ENCODE peak calls at places on chromosomes 16 and 17, in five cellular contexts. Y is fibroblast of lung, W is IMR-90, C is upper lobe of right lung, Q is A549. X is an unnamed sample. For H3K4me1, the result is how much of the 10 kb centered on the place peaks cover.

GRCh38 chr17:6239237-6239798 is 169.1 kb downstream of the WSCD1 start:
- DNase-seq in W (no peak), C (no peak), Y (no peak), Q (no peak), X (no peak)

GRCh38 chr16:21277927-21278706 is at the start of gene CRYM:
- DNase-seq in W (no peak), C (peak), Q (peak), Y (no peak), X (peak)

GRCh38 chr17:17061516-17061915 is 19.3 kb downstream of the MPRIP start:
- DNase-seq in Y (no peak), W (no peak), Q (no peak), C (peak), X (no peak)

GRCh38 chr16:10655415-10655977 is 39.2 kb downstream of the TEKT5 start:
- DNase-seq in Q (no peak), C (no peak), Y (no peak), W (no peak), X (no peak)

GRCh38 chr17:42409467-42410351 is 13.3 kb downstream of the CAVIN1 start:
- DNase-seq in W (peak), Y (peak), Q (peak), C (peak), X (no peak)

GRCh38 chr16:15857779-15858560 is 1.1 kb upstream of the MYH11 start:
- DNase-seq in Y (peak), C (peak), W (peak), Q (peak), X (peak)

GRCh38 chr17:31693433-31694210 is 165.4 kb downstream of the COPRS start:
- DNase-seq in C (no peak), W (no peak), Q (no peak), Y (no peak), X (no peak)

GRCh38 chr17:79865351-79866210 is 26.3 kb upstream of the CBX4 start:
- DNase-seq in W (no peak), C (no peak), Y (no peak), Q (no peak), X (no peak)

GRCh38 chr16:84141143-84141670 is 3.8 kb downstream of the HSDL1 start:
- DNase-seq in C (no peak), W (no peak), Q (peak), Y (no peak), X (peak)

GRCh38 chr16:65751622-65752598 is 614.6 kb upstream of the CDH5 start:
- DNase-seq in Y (no peak), W (no peak), C (no peak), Q (no peak), X (peak)

GRCh38 chr16:23874613-23875294 is 39.0 kb downstream of the PRKCB start:
- DNase-seq in Q (no peak), Y (peak), W (no peak), C (no peak), X (no peak)

GRCh38 chr17:37066322-37066905 is 117.7 kb downstream of the AATF start:
- DNase-seq in C (no peak), Y (no peak), W (no peak), Q (no peak), X (no peak)

GRCh38 chr16:50591800-50592771 is 43.9 kb downstream of the NKD1 start:
- DNase-seq in C (no peak), Q (no peak), Y (no peak), W (no peak), X (no peak)

GRCh38 chr17:29619251-29619650 is 3.5 kb downstream of the CORO6 start:
- DNase-seq in C (peak), Q (no peak), Y (peak), W (peak), X (no peak)

GRCh38 chr17:79171152-79171551 is 96.5 kb downstream of the ENGASE start:
- DNase-seq in Q (no peak), W (no peak), Y (no peak), C (no peak), X (no peak)

GRCh38 chr16:67104061-67104460 is 5.7 kb upstream of the PHAF1 start:
- DNase-seq in W (peak), Y (peak), Q (no peak), C (no peak), X (peak)

GRCh38 chr16:66977341-66978113 is 10.9 kb upstream of the CES4A start:
- DNase-seq in Y (peak), C (peak), Q (peak), W (peak), X (peak)

GRCh38 chr16:67149276-67150057 is 1.3 kb downstream of the B3GNT9 start:
- DNase-seq in C (no peak), Q (no peak), W (no peak), Y (peak), X (peak)

GRCh38 chr16:68936729-68937631 is 93.6 kb downstream of the TANGO6 start:
- DNase-seq in Q (no peak), W (peak), Y (peak), C (no peak), X (no peak)

GRCh38 chr16:23784811-23785447 is 30.1 kb downstream of the CHP2 start:
- DNase-seq in Y (peak), Q (no peak), C (no peak), W (peak), X (no peak)

GRCh38 chr16:49422896-49423295 is 49.3 kb downstream of the C16orf78 start:
- DNase-seq in W (no peak), Y (no peak), C (no peak), Q (no peak), X (no peak)

GRCh38 chr16:84052071-84052622 is 9.6 kb upstream of the SLC38A8 start:
- DNase-seq in W (no peak), Y (no peak), Q (no peak), C (peak), X (no peak)

DNA sequence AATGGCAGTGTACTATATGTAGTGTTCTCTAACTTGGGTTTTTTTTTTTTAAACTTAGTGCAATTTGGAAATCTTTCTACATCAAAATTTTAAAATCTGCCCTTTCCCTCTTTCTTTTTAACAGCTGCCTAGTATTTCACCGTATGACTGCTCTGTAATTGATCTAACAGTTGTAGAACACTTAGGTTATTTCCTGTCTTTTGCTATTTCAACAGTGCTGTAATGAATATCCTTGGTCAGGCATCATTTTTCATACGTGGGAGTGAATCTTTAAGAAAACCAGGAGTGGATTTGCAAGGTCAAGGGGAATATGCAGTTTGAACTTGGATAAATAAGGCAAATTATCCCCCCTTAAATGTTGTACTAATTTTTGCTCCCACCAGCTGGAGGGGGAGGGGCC is 3.8 kb downstream of the NLRC5 start:
- DNase-seq in Q (no peak), Y (peak), W (peak), C (no peak), X (no peak)
- H3K4me1 ChIP-seq in Q (under half), Y (under half), W (under half), C (under half), X (under half)

DNA sequence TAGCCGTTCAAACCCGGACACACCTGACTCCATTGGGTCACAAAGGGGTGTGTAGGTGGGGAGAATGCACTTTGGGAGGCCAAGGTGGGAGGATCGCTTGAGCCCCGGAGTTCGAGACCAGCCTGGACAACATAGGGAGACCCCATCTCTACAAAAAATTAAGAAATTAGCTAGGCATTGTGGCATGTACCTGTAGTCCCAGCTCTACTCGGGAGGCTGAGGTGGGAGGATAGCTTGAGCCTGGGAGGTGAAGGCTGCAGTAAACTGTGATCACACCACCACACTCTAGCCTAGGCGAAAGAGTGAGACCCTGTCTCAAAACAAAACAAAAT is 942 bp upstream of the PHOSPHO1 start:
- DNase-seq in Q (no peak), W (no peak), Y (no peak), C (no peak), X (no peak)
- H3K4me3 ChIP-seq in Q (no peak), W (no peak), Y (no peak), C (no peak), X (no peak)

DNA sequence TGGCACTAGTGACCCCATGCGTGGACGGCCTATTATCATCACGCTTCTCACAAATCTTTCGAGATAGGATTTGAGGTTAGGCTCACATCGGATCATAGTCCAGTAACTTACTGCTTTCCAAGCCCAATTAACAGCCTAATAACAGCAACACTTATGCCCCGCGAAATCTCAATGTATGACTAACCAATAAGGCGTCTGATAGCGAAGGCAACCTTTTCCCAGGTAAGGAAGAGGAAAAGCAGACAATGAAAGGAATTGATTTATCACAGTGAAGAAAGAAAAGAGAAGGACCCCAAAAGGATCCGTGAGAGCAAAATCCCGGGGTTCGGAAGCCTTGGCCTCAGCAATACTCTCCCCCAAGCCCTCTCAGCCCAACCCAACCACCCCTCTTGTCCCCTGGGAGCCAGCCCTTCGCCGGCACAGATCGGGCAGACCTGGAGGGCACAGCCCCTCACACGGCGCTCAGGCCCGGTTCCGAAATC is 567 bp downstream of the GPATCH8 start:
- DNase-seq in Y (peak), W (peak), Q (peak), C (no peak), X (peak)
- H3K4me1 ChIP-seq in Y (under half), W (under half), Q (under half), C (under half), X (under half)

GRCh38 chr16:81567087-81567486 is 122.5 kb downstream of the CMIP start:
- DNase-seq in W (no peak), Y (no peak), C (no peak), Q (no peak), X (no peak)

GRCh38 chr16:81567987-81568748 is 123.6 kb downstream of the CMIP start:
- DNase-seq in Q (peak), W (peak), Y (peak), C (no peak), X (no peak)

GRCh38 chr16:81569361-81570034 is 124.9 kb downstream of the CMIP start:
- DNase-seq in W (no peak), C (no peak), Y (no peak), Q (no peak), X (no peak)

GRCh38 chr16:81570189-81570846 is 125.7 kb downstream of the CMIP start:
- DNase-seq in W (no peak), C (no peak), Y (no peak), Q (no peak), X (no peak)

DNA sequence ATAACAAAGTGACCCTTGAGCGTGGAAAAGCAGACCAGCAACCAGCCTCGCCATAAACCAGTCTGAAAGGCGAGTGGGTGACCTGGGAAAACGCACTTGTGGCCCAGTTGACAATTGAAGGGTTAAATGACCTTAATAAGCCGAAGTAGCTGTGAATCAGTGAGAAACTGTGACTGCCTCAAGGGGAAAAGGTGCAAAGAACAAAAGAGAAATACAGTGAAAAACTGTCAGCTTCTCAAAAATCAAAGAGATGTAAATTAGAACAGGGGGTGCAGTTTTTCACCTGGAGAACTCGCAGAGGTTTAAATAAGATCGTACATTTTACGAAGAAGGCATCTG is 124.1 kb downstream of the CMIP start:
- DNase-seq in C (no peak), W (no peak), Q (no peak), Y (no peak), X (no peak)
- H3K4me3 ChIP-seq in C (no peak), W (no peak), Q (no peak), Y (no peak), X (no peak)